ENCODE peak calls at places on chromosomes 13 and 19, in eight cellular contexts. One of them, this sample, is unnamed.
A peak's percentile ranks its signal among the peaks of the same experiment; 100 is the strongest.

GRCh38 chr13:103694033-103694432 is 627.8 kb upstream of the SLC10A2 start:
- DNase-seq in tibial nerve: no peak
- DNase-seq in fibroblast of lung: no peak
- DNase-seq in cardiac muscle cell: no peak
- DNase-seq in breast epithelium: no peak
- DNase-seq in kidney: no peak
- DNase-seq in lower lobe of right lung: no peak
- DNase-seq in uterus: no peak
- DNase-seq in this sample: no peak

GRCh38 chr13:45751882-45752281 is 49.8 kb downstream of the CBY2 start:
- DNase-seq in fibroblast of lung: no peak
- DNase-seq in cardiac muscle cell: no peak
- DNase-seq in kidney: no peak
- DNase-seq in tibial nerve: no peak
- DNase-seq in lower lobe of right lung: no peak
- DNase-seq in uterus: no peak
- DNase-seq in breast epithelium: no peak
- DNase-seq in this sample: no peak

GRCh38 chr13:21234537-21234936 is 58.1 kb downstream of the MRPL57 start:
- DNase-seq in breast epithelium: no peak
- DNase-seq in cardiac muscle cell: no peak
- DNase-seq in kidney: no peak
- DNase-seq in fibroblast of lung: no peak
- DNase-seq in uterus: no peak
- DNase-seq in lower lobe of right lung: no peak
- DNase-seq in tibial nerve: no peak
- DNase-seq in this sample: no peak

GRCh38 chr19:47135156-47135555 is 4.5 kb downstream of the SAE1 start:
- DNase-seq in tibial nerve: no peak
- DNase-seq in fibroblast of lung: no peak
- DNase-seq in breast epithelium: no peak
- DNase-seq in uterus: no peak
- DNase-seq in cardiac muscle cell: no peak
- DNase-seq in lower lobe of right lung: no peak
- DNase-seq in kidney: no peak
- DNase-seq in this sample: no peak

GRCh38 chr13:113971471-113972231 is 2.2 kb downstream of the C13orf46 start:
- DNase-seq in uterus: no peak
- DNase-seq in breast epithelium: no peak
- DNase-seq in tibial nerve: no peak
- DNase-seq in fibroblast of lung: no peak
- DNase-seq in kidney: peak; percentile 70
- DNase-seq in lower lobe of right lung: peak; percentile 46
- DNase-seq in cardiac muscle cell: no peak
- DNase-seq in this sample: no peak

GRCh38 chr19:46745521-46746280 is at the start of gene FKRP:
- DNase-seq in fibroblast of lung: no peak
- DNase-seq in tibial nerve: no peak
- DNase-seq in kidney: peak; percentile 79
- DNase-seq in cardiac muscle cell: no peak
- DNase-seq in breast epithelium: no peak
- DNase-seq in lower lobe of right lung: no peak
- DNase-seq in uterus: peak; percentile 48
- DNase-seq in this sample: no peak

GRCh38 chr13:102620512-102620911 is 23.7 kb downstream of the TPP2 start:
- DNase-seq in breast epithelium: no peak
- DNase-seq in lower lobe of right lung: no peak
- DNase-seq in uterus: no peak
- DNase-seq in cardiac muscle cell: no peak
- DNase-seq in tibial nerve: no peak
- DNase-seq in kidney: no peak
- DNase-seq in fibroblast of lung: no peak
- DNase-seq in this sample: no peak

GRCh38 chr19:47005164-47005641 is 14.4 kb upstream of the NPAS1 start:
- DNase-seq in tibial nerve: no peak
- DNase-seq in kidney: no peak
- DNase-seq in uterus: no peak
- DNase-seq in lower lobe of right lung: no peak
- DNase-seq in breast epithelium: peak; percentile 54
- DNase-seq in cardiac muscle cell: no peak
- DNase-seq in fibroblast of lung: no peak
- DNase-seq in this sample: no peak

GRCh38 chr13:25037057-25037813 is 58.7 kb upstream of the PABPC3 start:
- DNase-seq in tibial nerve: no peak
- DNase-seq in cardiac muscle cell: peak; percentile 78
- DNase-seq in uterus: no peak
- DNase-seq in breast epithelium: no peak
- DNase-seq in kidney: no peak
- DNase-seq in fibroblast of lung: peak; percentile 49
- DNase-seq in lower lobe of right lung: no peak
- DNase-seq in this sample: peak; percentile 51

GRCh38 chr19:17473041-17473440 is 2.7 kb downstream of the SLC27A1 start:
- DNase-seq in lower lobe of right lung: no peak
- DNase-seq in fibroblast of lung: peak; percentile 87
- DNase-seq in breast epithelium: no peak
- DNase-seq in tibial nerve: no peak
- DNase-seq in uterus: no peak
- DNase-seq in cardiac muscle cell: peak; percentile 82
- DNase-seq in kidney: no peak
- DNase-seq in this sample: peak; percentile 75

GRCh38 chr13:45674908-45675307 is 27.2 kb upstream of the CBY2 start:
- DNase-seq in fibroblast of lung: peak; percentile 99
- DNase-seq in cardiac muscle cell: peak; percentile 92
- DNase-seq in tibial nerve: no peak
- DNase-seq in lower lobe of right lung: no peak
- DNase-seq in breast epithelium: peak; percentile 92
- DNase-seq in kidney: no peak
- DNase-seq in uterus: no peak
- DNase-seq in this sample: peak; percentile 53

DNA sequence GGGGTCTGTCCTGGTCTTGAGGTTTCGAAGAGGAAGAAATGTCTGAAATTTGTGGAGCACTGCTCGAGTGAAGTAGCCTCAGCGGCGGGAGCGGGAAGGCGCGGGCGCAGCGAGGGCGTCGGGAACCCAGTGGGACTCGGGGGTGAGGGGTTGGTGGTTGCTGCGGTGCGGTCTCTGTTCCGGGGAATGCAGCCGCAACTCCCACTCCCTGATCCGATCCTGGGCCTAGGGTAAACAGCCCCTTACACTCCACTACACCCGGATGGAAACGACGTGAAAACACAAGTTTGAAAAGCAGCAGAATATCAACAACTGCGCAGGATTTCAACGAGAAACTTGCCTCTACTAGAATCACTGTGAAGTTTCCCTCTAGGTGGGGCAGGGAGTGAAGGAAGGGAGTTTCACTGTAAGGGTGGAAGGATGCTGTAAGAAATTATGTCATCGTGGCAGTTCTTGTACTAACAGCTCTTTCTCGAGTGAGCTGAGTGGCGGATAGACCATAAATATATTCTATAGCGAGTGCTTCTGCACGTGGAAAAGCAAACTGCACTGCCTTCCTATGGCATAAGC is 2.0 kb upstream of the KLF12 start:
- DNase-seq in kidney: peak; percentile 82
- DNase-seq in cardiac muscle cell: peak; percentile 60
- DNase-seq in uterus: peak; percentile 29
- DNase-seq in breast epithelium: no peak
- DNase-seq in fibroblast of lung: peak; percentile 68
- DNase-seq in lower lobe of right lung: no peak
- DNase-seq in tibial nerve: no peak
- DNase-seq in this sample: peak; percentile 53
- TF ChIP-seq CTCF in kidney: no peak
- TF ChIP-seq CTCF in cardiac muscle cell: no peak
- TF ChIP-seq CTCF in uterus: no peak
- TF ChIP-seq CTCF in breast epithelium: no peak
- TF ChIP-seq CTCF in fibroblast of lung: peak; percentile 17
- TF ChIP-seq CTCF in lower lobe of right lung: no peak
- TF ChIP-seq CTCF in tibial nerve: no peak
- TF ChIP-seq CTCF in this sample: peak; percentile 38

DNA sequence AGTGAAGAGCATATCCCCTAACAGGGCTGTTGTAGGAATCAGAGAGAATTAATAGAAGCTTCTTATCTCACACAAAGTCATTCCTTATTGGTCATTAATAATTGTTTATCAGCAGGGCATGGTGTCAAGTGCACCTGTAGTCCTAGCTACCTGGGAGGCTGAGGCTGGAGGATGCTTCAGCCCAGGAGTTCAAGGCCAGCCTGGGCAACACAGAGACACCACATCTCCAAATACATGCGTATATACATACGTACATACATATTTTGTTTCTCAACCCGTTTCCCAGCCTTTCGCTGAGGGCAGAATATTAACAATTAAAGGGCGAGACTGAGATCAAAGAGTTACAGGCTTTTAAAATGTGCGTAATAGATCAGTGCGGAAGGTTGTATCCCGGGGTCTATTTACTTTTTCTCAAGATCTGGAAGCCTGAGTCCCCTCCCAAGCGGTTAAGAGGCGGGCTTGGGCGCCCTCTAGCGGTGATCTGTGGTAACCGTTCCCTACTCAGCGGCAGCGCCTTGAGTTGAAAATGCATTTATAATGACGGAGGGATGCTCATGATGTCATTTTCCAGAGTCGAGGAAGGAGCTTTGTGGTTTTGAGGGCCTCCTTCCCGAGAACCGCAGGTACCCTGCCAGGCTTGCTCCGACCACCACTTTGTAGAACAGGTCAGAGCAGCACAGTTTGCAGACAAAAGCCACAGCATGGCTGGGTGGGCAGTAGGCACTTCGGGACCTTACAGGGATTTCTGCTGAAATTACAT is 169.6 kb upstream of the GPR12 start:
- DNase-seq in cardiac muscle cell: peak; percentile 77
- DNase-seq in tibial nerve: peak; percentile 35
- DNase-seq in lower lobe of right lung: peak; percentile 69
- DNase-seq in uterus: peak; percentile 70
- DNase-seq in kidney: no peak
- DNase-seq in fibroblast of lung: peak; percentile 56
- DNase-seq in breast epithelium: no peak
- DNase-seq in this sample: peak; percentile 55
- H3K4me3 ChIP-seq in cardiac muscle cell: no peak overlapping the region
- H3K4me3 ChIP-seq in tibial nerve: no peak overlapping the region
- H3K4me3 ChIP-seq in lower lobe of right lung: no peak overlapping the region
- H3K4me3 ChIP-seq in uterus: no peak overlapping the region
- H3K4me3 ChIP-seq in kidney: no peak overlapping the region
- H3K4me3 ChIP-seq in fibroblast of lung: no peak overlapping the region
- H3K4me3 ChIP-seq in breast epithelium: no peak overlapping the region
- H3K4me3 ChIP-seq in this sample: no peak overlapping the region

GRCh38 chr19:3981373-3981735 is 3.9 kb downstream of the EEF2 start:
- DNase-seq in uterus: no peak
- DNase-seq in fibroblast of lung: no peak
- DNase-seq in cardiac muscle cell: no peak
- DNase-seq in lower lobe of right lung: no peak
- DNase-seq in tibial nerve: no peak
- DNase-seq in breast epithelium: peak; percentile 17
- DNase-seq in kidney: no peak
- DNase-seq in this sample: no peak

GRCh38 chr19:3983542-3983914 is 1.7 kb downstream of the EEF2 start:
- DNase-seq in tibial nerve: no peak
- DNase-seq in kidney: no peak
- DNase-seq in fibroblast of lung: no peak
- DNase-seq in cardiac muscle cell: no peak
- DNase-seq in breast epithelium: peak; percentile 17
- DNase-seq in uterus: no peak
- DNase-seq in lower lobe of right lung: no peak
- DNase-seq in this sample: no peak

GRCh38 chr19:3982701-3983541 is 2.3 kb downstream of the EEF2 start:
- DNase-seq in kidney: no peak
- DNase-seq in uterus: no peak
- DNase-seq in tibial nerve: no peak
- DNase-seq in fibroblast of lung: peak; percentile 71
- DNase-seq in lower lobe of right lung: no peak
- DNase-seq in breast epithelium: peak; percentile 41
- DNase-seq in cardiac muscle cell: peak; percentile 47
- DNase-seq in this sample: no peak

GRCh38 chr19:3980353-3981251 is 4.7 kb downstream of the EEF2 start:
- DNase-seq in lower lobe of right lung: no peak
- DNase-seq in breast epithelium: peak; percentile 20
- DNase-seq in fibroblast of lung: no peak
- DNase-seq in tibial nerve: no peak
- DNase-seq in uterus: no peak
- DNase-seq in cardiac muscle cell: no peak
- DNase-seq in kidney: no peak
- DNase-seq in this sample: no peak

DNA sequence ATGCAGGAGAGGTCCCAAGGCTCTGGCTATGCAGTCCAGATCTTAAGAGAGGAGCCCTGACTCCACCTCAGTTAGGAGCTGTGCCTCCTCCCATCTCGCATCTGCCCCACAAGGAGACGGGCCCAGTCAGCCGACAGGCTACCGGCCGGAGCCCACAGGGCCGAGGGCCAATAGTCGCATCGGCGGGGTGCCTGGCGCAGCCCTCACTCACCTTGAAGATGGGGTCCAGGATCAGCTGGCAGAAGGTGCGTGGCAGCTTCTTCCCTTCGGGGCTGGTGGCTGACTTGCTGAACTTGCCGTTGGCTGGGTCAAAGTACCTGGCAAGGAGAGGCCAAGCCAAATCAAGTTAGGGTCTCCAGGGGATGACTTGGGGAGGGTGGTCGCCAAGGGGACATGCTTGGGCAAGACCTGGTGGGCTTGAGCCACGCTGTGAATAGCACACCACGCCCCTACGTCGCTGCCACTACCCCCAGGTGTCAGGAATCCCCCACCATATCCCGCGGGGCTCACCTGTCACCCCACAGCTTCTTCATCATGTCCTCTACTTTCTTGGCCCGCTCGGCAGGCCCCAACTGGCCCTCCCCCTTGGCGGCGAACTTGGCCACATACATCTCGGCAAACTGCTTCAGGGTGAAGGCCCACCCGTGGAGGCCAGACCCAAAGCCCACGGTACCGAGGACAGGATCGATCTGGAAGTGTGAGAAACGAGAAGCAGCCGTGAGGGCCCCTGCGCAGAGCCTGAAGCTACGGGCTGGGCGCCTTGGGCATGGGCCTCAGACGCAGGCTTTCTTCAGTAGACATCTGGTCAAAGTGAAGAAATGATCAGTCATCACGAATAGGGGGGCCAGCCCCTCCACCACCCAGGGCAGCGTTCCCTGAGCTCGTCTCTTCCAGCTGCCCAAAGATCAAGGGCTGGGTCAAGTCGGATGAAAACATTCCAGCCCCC is 3.3 kb downstream of the EEF2 start:
- DNase-seq in kidney: no peak
- DNase-seq in tibial nerve: no peak
- DNase-seq in fibroblast of lung: no peak
- DNase-seq in lower lobe of right lung: no peak
- DNase-seq in cardiac muscle cell: no peak
- DNase-seq in uterus: no peak
- DNase-seq in breast epithelium: peak; percentile 24
- DNase-seq in this sample: no peak
- H3K27ac ChIP-seq in kidney: no peak overlapping the region
- H3K27ac ChIP-seq in tibial nerve: no peak overlapping the region
- H3K27ac ChIP-seq in fibroblast of lung: peak overlapping the region; percentile 94
- H3K27ac ChIP-seq in lower lobe of right lung: no peak overlapping the region
- H3K27ac ChIP-seq in cardiac muscle cell: no peak overlapping the region
- H3K27ac ChIP-seq in uterus: no peak overlapping the region
- H3K27ac ChIP-seq in breast epithelium: peak overlapping the region; percentile 99
- H3K27ac ChIP-seq in this sample: no peak overlapping the region

DNA sequence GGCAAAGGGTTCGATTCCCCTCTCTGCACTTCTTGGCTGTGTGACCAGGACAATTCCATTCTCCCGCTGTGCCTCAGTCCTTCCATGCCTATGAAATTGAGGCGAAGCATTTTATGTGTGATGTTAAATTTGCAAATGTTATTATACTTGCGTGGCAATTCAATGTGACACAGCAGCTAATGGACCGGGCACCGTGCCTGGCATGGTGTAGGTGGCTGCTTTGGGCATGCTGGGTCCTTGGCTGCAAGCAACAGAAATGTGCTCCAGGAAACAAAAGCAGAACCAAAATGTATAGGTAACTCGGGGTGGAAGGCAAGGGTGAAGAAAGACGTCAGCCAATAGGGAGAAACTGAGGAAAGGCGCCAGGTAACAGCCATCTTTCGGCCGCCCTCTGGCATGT is 37.1 kb downstream of the TINCR start:
- DNase-seq in breast epithelium: no peak
- DNase-seq in uterus: no peak
- DNase-seq in lower lobe of right lung: no peak
- DNase-seq in tibial nerve: no peak
- DNase-seq in kidney: no peak
- DNase-seq in cardiac muscle cell: no peak
- DNase-seq in fibroblast of lung: no peak
- DNase-seq in this sample: no peak
- TF ChIP-seq CTCF in breast epithelium: no peak
- TF ChIP-seq CTCF in uterus: no peak
- TF ChIP-seq CTCF in lower lobe of right lung: no peak
- TF ChIP-seq CTCF in tibial nerve: no peak
- TF ChIP-seq CTCF in kidney: no peak
- TF ChIP-seq CTCF in cardiac muscle cell: no peak
- TF ChIP-seq CTCF in fibroblast of lung: no peak
- TF ChIP-seq CTCF in this sample: no peak

This sample was measured in brain microvascular endothelial cell.